ENCODE peak calls at places on chromosomes 3 and 15, in six cellular contexts. P, X, T, L, M and D are unnamed samples.

GRCh38 chr15:70251246-70251990 is 153.7 kb upstream of the TLE3 start:
- DNase-seq in M (no peak), T (no peak), X (no peak), L (no peak), P (no peak), D (no peak)

GRCh38 chr15:90871097-90871715 is 2.8 kb downstream of the FURIN start:
- DNase-seq in M (peak; percentile 64), P (no peak), X (no peak), T (peak; percentile 72), L (peak; percentile 66), D (no peak)

GRCh38 chr3:194537732-194538247 is 51.0 kb upstream of the ATP13A3 start:
- DNase-seq in L (no peak), P (peak; percentile 87), M (peak; percentile 76), T (peak; percentile 29), X (no peak), D (no peak)

GRCh38 chr3:48469046-48469915 is 22.7 kb downstream of the ATRIP start:
- DNase-seq in X (no peak), T (no peak), L (no peak), P (no peak), M (no peak), D (no peak)

GRCh38 chr3:188294823-188295487 is 141.0 kb downstream of the LPP start:
- DNase-seq in L (no peak), P (peak; percentile 96), X (no peak), T (peak; percentile 44), M (peak; percentile 97), D (no peak)

GRCh38 chr3:4761759-4762158 is 217.5 kb upstream of the BHLHE40 start:
- DNase-seq in T (no peak), L (no peak), X (no peak), P (no peak), M (no peak), D (no peak)

GRCh38 chr3:49924683-49925082 is 4.9 kb downstream of the MON1A start:
- DNase-seq in M (peak; percentile 67), P (peak; percentile 91), T (peak; percentile 53), L (no peak), X (no peak), D (no peak)

GRCh38 chr3:29065211-29065785 is 215.6 kb upstream of the RBMS3 start:
- DNase-seq in M (peak; percentile 98), P (peak; percentile 99), L (no peak), X (peak; percentile 58), T (peak; percentile 91), D (peak; percentile 72)

GRCh38 chr15:58793862-58794261 is 22.8 kb downstream of the MINDY2 start:
- DNase-seq in T (peak; percentile 57), X (no peak), L (no peak), M (no peak), P (no peak), D (no peak)

GRCh38 chr15:84949043-84949442 is 32.6 kb upstream of the PDE8A start:
- DNase-seq in T (no peak), L (no peak), M (no peak), X (no peak), P (peak; percentile 71), D (no peak)

DNA sequence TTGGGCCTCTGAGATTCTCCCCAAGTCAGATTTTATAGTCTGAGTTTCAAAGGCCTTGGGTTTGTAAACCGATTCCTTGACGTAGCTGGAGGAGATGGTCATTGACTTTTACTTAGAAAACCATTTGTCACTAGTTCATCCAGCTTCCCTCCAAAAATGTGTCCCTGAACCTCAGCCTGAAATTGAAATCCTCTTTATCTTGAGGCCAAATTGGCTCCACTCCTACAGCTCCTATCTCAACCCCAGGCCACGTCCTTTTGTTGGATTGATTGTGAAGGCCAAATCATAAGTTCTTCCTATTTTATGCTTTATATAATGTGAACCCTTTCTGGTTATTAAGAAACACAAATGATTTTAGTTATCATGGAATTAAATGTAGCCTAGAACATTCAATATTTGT is 193.9 kb upstream of the SUCLG2 start:
- DNase-seq in P (no peak), X (no peak), M (no peak), T (no peak), L (no peak), D (no peak)
- H2BK15ac ChIP-seq in P (no peak overlapping the region), X (no peak overlapping the region), M (no peak overlapping the region), T (no peak overlapping the region), L (no peak overlapping the region), D (no peak overlapping the region)

DNA sequence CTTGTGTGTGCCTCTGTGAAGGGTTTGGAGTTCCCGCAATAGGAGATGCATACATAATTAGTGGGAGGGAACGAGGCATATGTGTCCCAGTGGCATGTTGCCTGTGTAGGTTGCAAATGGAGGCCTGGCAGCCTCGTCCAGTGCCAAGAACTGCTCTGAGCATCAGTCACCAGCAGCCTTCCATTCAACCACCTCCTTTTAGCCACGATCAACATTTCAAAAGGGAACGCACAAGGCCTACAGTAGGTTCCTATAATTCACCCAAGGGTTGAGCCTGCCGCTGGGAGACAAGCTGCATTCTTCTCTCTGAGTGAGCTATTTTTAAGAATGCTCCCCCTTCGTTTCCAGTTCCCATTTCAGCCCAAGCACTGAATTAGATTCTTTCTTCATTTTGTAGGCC is 78.8 kb upstream of the CTNNB1 start:
- DNase-seq in M (no peak), L (no peak), T (no peak), X (no peak), P (no peak), D (no peak)
- H2AK5ac ChIP-seq in M (peak overlapping the region; percentile 11), L (no peak overlapping the region), T (no peak overlapping the region), X (no peak overlapping the region), P (no peak overlapping the region), D (no peak overlapping the region)

GRCh38 chr3:161031134-161031533 is 74.0 kb downstream of the B3GALNT1 start:
- DNase-seq in L (no peak), X (no peak), M (peak; percentile 26), T (no peak), P (no peak), D (no peak)

GRCh38 chr3:161026612-161027217 is 78.4 kb downstream of the B3GALNT1 start:
- DNase-seq in P (no peak), T (no peak), L (no peak), X (no peak), M (no peak), D (no peak)

DNA sequence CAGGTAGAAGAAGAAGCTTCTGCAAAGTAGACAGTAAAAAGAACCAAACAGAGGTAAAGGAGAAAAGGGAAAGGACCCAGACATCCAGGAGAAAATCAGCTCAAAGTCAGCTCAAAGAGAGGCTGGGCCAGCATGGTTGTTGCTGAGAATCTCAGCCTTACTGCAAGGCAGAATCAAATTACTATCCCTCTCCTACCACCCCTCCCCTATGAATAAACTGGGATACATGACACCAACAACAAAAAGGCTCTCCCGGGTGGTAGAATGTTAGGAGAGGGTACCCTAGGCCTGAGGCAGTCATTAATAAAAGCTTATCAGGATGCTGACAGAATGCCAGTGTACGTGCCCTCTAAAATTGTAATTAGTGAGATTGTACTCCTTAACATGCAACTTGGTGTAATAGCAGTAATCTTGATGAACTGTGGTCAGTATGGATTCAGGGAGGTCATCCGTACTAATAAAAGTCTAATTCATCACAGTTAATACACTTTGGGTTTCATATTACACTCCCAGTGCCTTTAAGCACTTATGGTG is 76.6 kb downstream of the B3GALNT1 start:
- DNase-seq in P (no peak), X (no peak), T (peak; percentile 9), M (no peak), L (no peak), D (no peak)
- H2BK15ac ChIP-seq in P (no peak overlapping the region), X (no peak overlapping the region), T (no peak overlapping the region), M (no peak overlapping the region), L (no peak overlapping the region), D (no peak overlapping the region)

GRCh38 chr3:42080452-42080872 is 10.7 kb upstream of the TRAK1 start:
- DNase-seq in X (no peak), L (no peak), M (peak; percentile 68), T (peak; percentile 79), P (peak; percentile 32), D (no peak)
- H2AK5ac ChIP-seq in X (no peak overlapping the region), L (no peak overlapping the region), M (no peak overlapping the region), T (no peak overlapping the region), P (no peak overlapping the region), D (no peak overlapping the region)

DNA sequence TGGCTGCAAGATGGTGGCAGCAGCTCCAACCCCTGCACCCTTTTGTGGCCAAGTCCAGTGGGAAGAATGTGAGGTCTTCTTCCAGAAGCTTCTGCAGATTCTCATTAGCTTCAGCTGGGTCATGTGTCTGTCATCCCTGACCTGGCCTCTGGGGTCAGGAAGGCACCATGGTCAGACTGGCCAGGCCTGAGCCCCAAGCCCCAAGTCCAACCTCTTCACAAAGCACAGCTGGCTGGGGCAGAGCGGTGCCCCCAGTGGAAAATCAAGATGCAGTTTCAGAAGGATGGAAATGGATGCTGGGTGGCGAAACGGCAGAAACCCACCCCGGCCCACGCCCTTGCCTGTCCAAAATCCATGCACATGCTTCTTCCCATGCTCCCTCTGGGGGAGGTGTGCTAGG is 15.9 kb upstream of the GATA2 start:
- DNase-seq in T (no peak), X (peak; percentile 22), L (peak; percentile 38), P (no peak), M (no peak), D (no peak)
- H2BK15ac ChIP-seq in T (no peak overlapping the region), X (no peak overlapping the region), L (no peak overlapping the region), P (no peak overlapping the region), M (no peak overlapping the region), D (no peak overlapping the region)

GRCh38 chr3:115523467-115523866 is 99.8 kb upstream of the GAP43 start:
- DNase-seq in P (no peak), T (peak; percentile 7), L (no peak), X (no peak), M (no peak), D (no peak)
- H2AK5ac ChIP-seq in P (no peak overlapping the region), T (no peak overlapping the region), L (no peak overlapping the region), X (no peak overlapping the region), M (no peak overlapping the region), D (no peak overlapping the region)

GRCh38 chr3:78995087-78995486 is 772.7 kb downstream of the ROBO1 start:
- DNase-seq in X (no peak), T (no peak), P (no peak), L (no peak), M (no peak), D (no peak)

GRCh38 chr3:78992400-78992799 is 775.4 kb downstream of the ROBO1 start:
- DNase-seq in L (no peak), X (no peak), M (no peak), T (no peak), P (no peak), D (no peak)

GRCh38 chr3:78992830-78993229 is 775.0 kb downstream of the ROBO1 start:
- DNase-seq in X (no peak), P (no peak), L (no peak), M (no peak), T (no peak), D (no peak)

GRCh38 chr3:78993375-78993774 is 774.4 kb downstream of the ROBO1 start:
- DNase-seq in T (no peak), P (no peak), L (no peak), X (no peak), M (no peak), D (no peak)

GRCh38 chr3:78994174-78995027 is 773.4 kb downstream of the ROBO1 start:
- DNase-seq in X (no peak), T (peak; percentile 82), L (no peak), P (peak; percentile 25), M (peak; percentile 41), D (no peak)
- H2BK15ac ChIP-seq in X (no peak overlapping the region), T (no peak overlapping the region), L (no peak overlapping the region), P (no peak overlapping the region), M (no peak overlapping the region), D (no peak overlapping the region)

GRCh38 chr15:64774556-64775523 is 549 bp downstream of the RBPMS2 start:
- DNase-seq in X (no peak), P (no peak), L (peak; percentile 54), T (peak; percentile 44), M (peak; percentile 34), D (peak; percentile 41)
- H2AK5ac ChIP-seq in X (no peak overlapping the region), P (no peak overlapping the region), L (peak overlapping the region; percentile 95), T (peak overlapping the region; percentile 81), M (no peak overlapping the region), D (peak overlapping the region; percentile 43)